ENCODE peak calls at places on chromosomes 11 and 22, in four cellular contexts. W is skeletal muscle cell, T is cardiac fibroblast, C is KBM-7. O is an unnamed sample.

GRCh38 chr11:57342702-57343101 is 4.5 kb downstream of the P2RX3 start:
- DNase-seq in T (no peak), W (no peak), C (no peak), O (no peak)

GRCh38 chr11:134905513-134905912 is 493.5 kb upstream of the B3GAT1 start:
- DNase-seq in W (no peak), T (no peak), C (no peak), O (no peak)

GRCh38 chr11:101916422-101916821 is at the start of gene ANGPTL5:
- DNase-seq in C (no peak), W (no peak), T (no peak), O (no peak)

GRCh38 chr22:46537946-46538815 is 761 bp upstream of the CELSR1 start:
- DNase-seq in T (peak; percentile 43), W (no peak), C (no peak), O (no peak)

GRCh38 chr11:78040691-78041379 is 17.8 kb upstream of the KCTD14 start:
- DNase-seq in W (no peak), T (no peak), C (no peak), O (no peak)

GRCh38 chr11:2375964-2376551 is 1.1 kb upstream of the CD81 start:
- DNase-seq in T (no peak), W (no peak), C (no peak), O (no peak)

GRCh38 chr11:47004595-47005033 is 68.1 kb downstream of the CSTPP1 start:
- DNase-seq in W (peak; percentile 96), T (peak; percentile 98), C (peak; percentile 88), O (peak; percentile 94)

GRCh38 chr22:20773793-20774212 is at the start of gene SERPIND1:
- DNase-seq in C (no peak), T (no peak), W (no peak), O (no peak)

GRCh38 chr22:35344956-35345690 is 35.8 kb upstream of the HMOX1 start:
- DNase-seq in C (no peak), W (no peak), T (no peak), O (no peak)

GRCh38 chr11:12031856-12032526 is 23.6 kb upstream of the DKK3 start:
- DNase-seq in C (no peak), T (no peak), W (no peak), O (no peak)

GRCh38 chr22:27452916-27453315 is 348.6 kb downstream of the MN1 start:
- DNase-seq in W (no peak), T (no peak), C (no peak), O (no peak)

GRCh38 chr11:68698993-68699392 is 14.6 kb downstream of the GAL start:
- DNase-seq in W (no peak), C (no peak), T (no peak), O (no peak)

GRCh38 chr11:73532310-73532709 is 65.6 kb downstream of the FAM168A start:
- DNase-seq in W (no peak), T (no peak), C (no peak), O (no peak)

GRCh38 chr11:43508511-43508918 is 149.8 kb downstream of the TTC17 start:
- DNase-seq in T (peak; percentile 48), W (peak; percentile 69), C (peak; percentile 35), O (no peak)

GRCh38 chr11:27396259-27396839 is 33.3 kb upstream of the CCDC34 start:
- DNase-seq in T (no peak), C (no peak), W (no peak), O (no peak)

GRCh38 chr11:16936643-16937042 is 77.6 kb downstream of the PLEKHA7 start:
- DNase-seq in C (no peak), W (no peak), T (no peak), O (no peak)

GRCh38 chr11:115201121-115201792 is 303.0 kb downstream of the CADM1 start:
- DNase-seq in C (no peak), W (peak; percentile 68), T (no peak), O (no peak)

GRCh38 chr11:112363527-112363926 is 102.9 kb upstream of the PLET1 start:
- DNase-seq in C (no peak), T (peak; percentile 57), W (peak; percentile 51), O (peak; percentile 47)

GRCh38 chr22:35205956-35206355 is 51.3 kb upstream of the HMGXB4 start:
- DNase-seq in T (peak; percentile 29), W (no peak), C (no peak), O (no peak)

GRCh38 chr22:37746366-37747089 is 49.7 kb downstream of the TRIOBP start:
- DNase-seq in C (no peak), W (no peak), T (no peak), O (no peak)

GRCh38 chr11:2451336-2451735 is 6.5 kb downstream of the KCNQ1 start:
- DNase-seq in T (no peak), W (no peak), C (no peak), O (no peak)

GRCh38 chr11:78015878-78016277 is 7.2 kb downstream of the KCTD14 start:
- DNase-seq in T (no peak), C (no peak), W (no peak), O (no peak)

GRCh38 chr11:26319906-26320305 is 12.0 kb upstream of the ANO3 start:
- DNase-seq in C (no peak), W (no peak), T (peak; percentile 30), O (peak; percentile 51)

GRCh38 chr11:95577716-95578460 is 211.7 kb downstream of the FAM76B start:
- DNase-seq in T (peak; percentile 45), W (peak; percentile 65), C (peak; percentile 8), O (peak; percentile 66)

GRCh38 chr11:125423247-125423849 is 72.7 kb downstream of the FEZ1 start:
- DNase-seq in C (no peak), W (no peak), T (no peak), O (no peak)

GRCh38 chr22:37765498-37765897 is 42.2 kb upstream of the GCAT start:
- DNase-seq in T (no peak), C (no peak), W (no peak), O (no peak)

O was measured in fibroblast of the conjunctiva.